ENCODE peak calls at places on chromosomes 11 and 22, in five cellular contexts. W is AG20443, O is AG09319, S is left colon, X is mucosa of gallbladder. P is an unnamed sample.
A peak's percentile ranks its signal among the peaks of the same experiment; 100 is the strongest.

GRCh38 chr11:126156814-126157213 is 54.6 kb downstream of the RPUSD4 start:
- DNase-seq in X (no peak), W (no peak), S (no peak), O (no peak), P (no peak)

GRCh38 chr22:29319072-29319471 is 3.6 kb upstream of the RASL10A start:
- DNase-seq in S (no peak), W (no peak), O (no peak), X (no peak), P (no peak)

GRCh38 chr11:13327421-13327820 is 49.8 kb downstream of the BMAL1 start:
- DNase-seq in W (no peak), X (no peak), O (no peak), S (no peak), P (no peak)

GRCh38 chr11:71095294-71095850 is 157.0 kb downstream of the SHANK2 start:
- DNase-seq in O (no peak), X (no peak), W (no peak), S (no peak), P (no peak)

GRCh38 chr11:12624595-12624994 is 49.6 kb upstream of the TEAD1 start:
- DNase-seq in O (no peak), S (no peak), W (no peak), X (no peak), P (no peak)

GRCh38 chr11:72924568-72925190 is 110.5 kb downstream of the ATG16L2 start:
- DNase-seq in X (no peak), W (peak; percentile 63), O (no peak), S (no peak), P (no peak)

GRCh38 chr11:12599408-12600143 is 74.6 kb upstream of the TEAD1 start:
- DNase-seq in X (peak; percentile 28), O (no peak), W (peak; percentile 13), S (peak; percentile 44), P (no peak)

GRCh38 chr11:64644348-64645242 is 53.6 kb downstream of the SLC22A12 start:
- DNase-seq in S (no peak), W (peak; percentile 33), O (no peak), X (no peak), P (no peak)

GRCh38 chr11:43920598-43921419 is 21.6 kb upstream of the C11orf96 start:
- DNase-seq in W (peak; percentile 93), O (peak; percentile 90), S (no peak), X (peak; percentile 86), P (peak; percentile 95)

GRCh38 chr22:47190276-47190956 is 428.0 kb downstream of the TBC1D22A start:
- DNase-seq in S (no peak), O (no peak), W (no peak), X (no peak), P (no peak)

GRCh38 chr11:2807801-2808241 is 77.8 kb downstream of the CDKN1C start:
- DNase-seq in S (peak; percentile 4), O (no peak), W (no peak), X (no peak), P (no peak)

GRCh38 chr11:108897071-108897481 is 232.2 kb downstream of the DDX10 start:
- DNase-seq in S (no peak), O (no peak), W (no peak), X (no peak), P (no peak)

GRCh38 chr22:45248832-45249561 is 8.3 kb upstream of the KIAA0930 start:
- DNase-seq in X (no peak), S (no peak), W (no peak), O (no peak), P (no peak)

GRCh38 chr11:79100093-79100704 is 340.6 kb downstream of the TENM4 start:
- DNase-seq in O (no peak), S (peak; percentile 30), X (peak; percentile 16), W (peak; percentile 89), P (peak; percentile 29)

GRCh38 chr11:16678466-16679116 is 59.9 kb upstream of the C11orf58 start:
- DNase-seq in X (no peak), O (no peak), S (no peak), W (no peak), P (no peak)

GRCh38 chr22:20607157-20607907 is 99.9 kb downstream of the MED15 start:
- DNase-seq in S (no peak), O (no peak), W (no peak), X (no peak), P (no peak)

GRCh38 chr11:12478743-12479142 is 101.4 kb downstream of the PARVA start:
- DNase-seq in X (no peak), S (no peak), W (no peak), O (no peak), P (no peak)

GRCh38 chr11:32420937-32421532 is 14.3 kb downstream of the WT1 start:
- DNase-seq in O (no peak), X (no peak), S (no peak), W (no peak), P (no peak)

GRCh38 chr11:2794947-2795346 is 90.6 kb downstream of the CDKN1C start:
- DNase-seq in W (no peak), X (no peak), O (no peak), S (peak; percentile 2), P (no peak)

GRCh38 chr11:94664336-94664735 is 97.2 kb downstream of the PIWIL4 start:
- DNase-seq in S (no peak), W (peak; percentile 23), O (no peak), X (peak; percentile 26), P (no peak)

GRCh38 chr11:31509412-31510345 is at the start of the genes ELP4 and IMMP1L:
- DNase-seq in X (peak; percentile 97), S (peak; percentile 97), W (peak; percentile 99), O (peak; percentile 88), P (peak; percentile 83)

GRCh38 chr22:22045576-22046335 is 63.2 kb upstream of the TOP3B start:
- DNase-seq in S (no peak), O (no peak), X (no peak), W (no peak), P (no peak)

GRCh38 chr11:19789840-19790710 is 77.4 kb downstream of the NAV2 start:
- DNase-seq in W (peak; percentile 85), X (no peak), S (peak; percentile 58), O (peak; percentile 70), P (no peak)

GRCh38 chr11:133927690-133928627 is 28.8 kb downstream of the IGSF9B start:
- DNase-seq in X (peak; percentile 55), O (no peak), S (peak; percentile 76), W (peak; percentile 89), P (peak; percentile 19)

GRCh38 chr22:20503816-20504215 is 3.6 kb upstream of the MED15 start:
- DNase-seq in W (no peak), X (peak; percentile 69), O (no peak), S (peak; percentile 58), P (no peak)

GRCh38 chr22:17952273-17952801 is 72.0 kb downstream of the MICAL3 start:
- DNase-seq in O (no peak), X (no peak), W (no peak), S (peak; percentile 59), P (no peak)